ENCODE peak calls at places on chromosomes 5 and 9, in eight cellular contexts. One of them, this sample, is unnamed. For H3K4me1, the result is how much of the 10 kb centered on the place peaks cover.

GRCh38 chr5:100505984-100506670 is 29.0 kb upstream of the FAM174A start:
- DNase-seq in lower lobe of right lung: no peak
- DNase-seq in transverse colon: no peak
- DNase-seq in colonic mucosa: no peak
- DNase-seq in left lung: no peak
- DNase-seq in CD4-positive, CD25-positive, alpha-beta regulatory T cell: no peak
- DNase-seq in heart right ventricle: no peak
- DNase-seq in BE2C: no peak
- DNase-seq in this sample: peak

GRCh38 chr5:123496892-123497291 is 15.1 kb upstream of the CSNK1G3 start:
- DNase-seq in lower lobe of right lung: no peak
- DNase-seq in transverse colon: no peak
- DNase-seq in colonic mucosa: no peak
- DNase-seq in left lung: no peak
- DNase-seq in CD4-positive, CD25-positive, alpha-beta regulatory T cell: no peak
- DNase-seq in heart right ventricle: no peak
- DNase-seq in BE2C: peak
- DNase-seq in this sample: no peak

GRCh38 chr5:102223542-102224444 is 72.3 kb downstream of the SLCO4C1 start:
- DNase-seq in lower lobe of right lung: no peak
- DNase-seq in transverse colon: no peak
- DNase-seq in colonic mucosa: no peak
- DNase-seq in left lung: no peak
- DNase-seq in CD4-positive, CD25-positive, alpha-beta regulatory T cell: no peak
- DNase-seq in heart right ventricle: no peak
- DNase-seq in BE2C: no peak
- DNase-seq in this sample: peak

GRCh38 chr5:33736510-33736909 is 155.3 kb downstream of the ADAMTS12 start:
- DNase-seq in lower lobe of right lung: no peak
- DNase-seq in transverse colon: no peak
- DNase-seq in colonic mucosa: no peak
- DNase-seq in left lung: no peak
- DNase-seq in CD4-positive, CD25-positive, alpha-beta regulatory T cell: no peak
- DNase-seq in heart right ventricle: no peak
- DNase-seq in BE2C: no peak
- DNase-seq in this sample: no peak

GRCh38 chr9:95816716-95817115 is 58.8 kb upstream of the ERCC6L2 start:
- DNase-seq in lower lobe of right lung: no peak
- DNase-seq in transverse colon: no peak
- DNase-seq in colonic mucosa: no peak
- DNase-seq in left lung: no peak
- DNase-seq in CD4-positive, CD25-positive, alpha-beta regulatory T cell: no peak
- DNase-seq in heart right ventricle: no peak
- DNase-seq in BE2C: no peak
- DNase-seq in this sample: no peak

GRCh38 chr5:35884789-35885172 is 28.1 kb downstream of the IL7R start:
- DNase-seq in lower lobe of right lung: no peak
- DNase-seq in transverse colon: no peak
- DNase-seq in colonic mucosa: no peak
- DNase-seq in left lung: no peak
- DNase-seq in CD4-positive, CD25-positive, alpha-beta regulatory T cell: no peak
- DNase-seq in heart right ventricle: no peak
- DNase-seq in BE2C: no peak
- DNase-seq in this sample: no peak

GRCh38 chr5:122180863-122181519 is 51.6 kb downstream of the ZNF474 start:
- DNase-seq in lower lobe of right lung: no peak
- DNase-seq in transverse colon: no peak
- DNase-seq in colonic mucosa: no peak
- DNase-seq in left lung: no peak
- DNase-seq in CD4-positive, CD25-positive, alpha-beta regulatory T cell: no peak
- DNase-seq in heart right ventricle: no peak
- DNase-seq in BE2C: no peak
- DNase-seq in this sample: peak

GRCh38 chr5:74555991-74556390 is 84.5 kb downstream of the ENC1 start:
- DNase-seq in lower lobe of right lung: no peak
- DNase-seq in transverse colon: no peak
- DNase-seq in colonic mucosa: no peak
- DNase-seq in left lung: no peak
- DNase-seq in CD4-positive, CD25-positive, alpha-beta regulatory T cell: no peak
- DNase-seq in heart right ventricle: no peak
- DNase-seq in BE2C: peak
- DNase-seq in this sample: no peak

GRCh38 chr5:38670066-38670465 is 113.6 kb upstream of the LIFR start:
- DNase-seq in lower lobe of right lung: no peak
- DNase-seq in transverse colon: no peak
- DNase-seq in colonic mucosa: no peak
- DNase-seq in left lung: no peak
- DNase-seq in CD4-positive, CD25-positive, alpha-beta regulatory T cell: no peak
- DNase-seq in heart right ventricle: no peak
- DNase-seq in BE2C: no peak
- DNase-seq in this sample: no peak

GRCh38 chr5:141513627-141514329 is 24.9 kb downstream of the PCDHGC5 start:
- DNase-seq in lower lobe of right lung: peak
- DNase-seq in transverse colon: peak
- DNase-seq in colonic mucosa: peak
- DNase-seq in left lung: peak
- DNase-seq in CD4-positive, CD25-positive, alpha-beta regulatory T cell: no peak
- DNase-seq in heart right ventricle: peak
- DNase-seq in BE2C: peak
- DNase-seq in this sample: no peak

GRCh38 chr5:141511771-141512325 is 23.0 kb downstream of the PCDHGC5 start:
- DNase-seq in lower lobe of right lung: no peak
- DNase-seq in transverse colon: no peak
- DNase-seq in colonic mucosa: no peak
- DNase-seq in left lung: no peak
- DNase-seq in CD4-positive, CD25-positive, alpha-beta regulatory T cell: no peak
- DNase-seq in heart right ventricle: no peak
- DNase-seq in BE2C: no peak
- DNase-seq in this sample: no peak

GRCh38 chr5:141512390-141513020 is 23.6 kb downstream of the PCDHGC5 start:
- DNase-seq in lower lobe of right lung: peak
- DNase-seq in transverse colon: peak
- DNase-seq in colonic mucosa: peak
- DNase-seq in left lung: peak
- DNase-seq in CD4-positive, CD25-positive, alpha-beta regulatory T cell: peak
- DNase-seq in heart right ventricle: peak
- DNase-seq in BE2C: peak
- DNase-seq in this sample: no peak

GRCh38 chr5:141514330-141515111 is 25.6 kb downstream of the PCDHGC5 start:
- DNase-seq in lower lobe of right lung: no peak
- DNase-seq in transverse colon: no peak
- DNase-seq in colonic mucosa: no peak
- DNase-seq in left lung: no peak
- DNase-seq in CD4-positive, CD25-positive, alpha-beta regulatory T cell: no peak
- DNase-seq in heart right ventricle: no peak
- DNase-seq in BE2C: peak
- DNase-seq in this sample: no peak

DNA sequence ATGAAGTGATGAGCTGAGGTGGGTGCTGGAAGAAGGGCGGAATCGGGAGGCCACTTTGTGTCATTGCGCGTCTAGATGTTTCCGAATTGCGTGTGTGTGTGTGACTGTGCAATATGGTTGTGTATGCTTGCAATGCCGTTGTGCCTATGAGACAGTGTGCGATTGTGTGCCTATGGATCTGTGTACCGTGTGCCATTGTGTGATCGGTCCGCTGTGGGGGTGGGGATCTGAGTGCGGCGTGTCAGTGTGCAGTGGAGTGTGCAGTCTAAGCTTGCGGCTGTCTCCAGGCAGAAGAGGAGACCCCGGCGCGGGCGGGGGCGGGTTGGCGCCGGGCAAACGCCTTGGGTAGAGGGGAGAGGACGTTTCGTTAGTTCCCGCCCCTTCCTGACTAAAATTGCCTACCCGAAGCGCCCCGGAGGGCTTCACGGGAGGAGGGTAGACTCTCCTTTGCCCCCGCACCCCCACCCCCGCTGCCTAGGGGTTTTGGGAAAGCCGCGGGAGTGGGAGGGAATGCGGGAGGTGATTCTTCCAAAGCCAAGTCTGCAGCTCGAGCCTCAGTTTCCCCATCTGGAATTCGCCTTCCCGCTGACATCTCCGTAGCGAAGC is 24.2 kb downstream of the PCDHGC5 start:
- DNase-seq in lower lobe of right lung: no peak
- DNase-seq in transverse colon: no peak
- DNase-seq in colonic mucosa: peak
- DNase-seq in left lung: no peak
- DNase-seq in CD4-positive, CD25-positive, alpha-beta regulatory T cell: no peak
- DNase-seq in heart right ventricle: no peak
- DNase-seq in BE2C: peak
- DNase-seq in this sample: no peak
- H3K4me3 ChIP-seq in lower lobe of right lung: peak
- H3K4me3 ChIP-seq in transverse colon: peak
- H3K4me3 ChIP-seq in colonic mucosa: peak
- H3K4me3 ChIP-seq in left lung: peak
- H3K4me3 ChIP-seq in CD4-positive, CD25-positive, alpha-beta regulatory T cell: peak
- H3K4me3 ChIP-seq in heart right ventricle: peak
- H3K4me3 ChIP-seq in BE2C: peak
- H3K4me3 ChIP-seq in this sample: peak

DNA sequence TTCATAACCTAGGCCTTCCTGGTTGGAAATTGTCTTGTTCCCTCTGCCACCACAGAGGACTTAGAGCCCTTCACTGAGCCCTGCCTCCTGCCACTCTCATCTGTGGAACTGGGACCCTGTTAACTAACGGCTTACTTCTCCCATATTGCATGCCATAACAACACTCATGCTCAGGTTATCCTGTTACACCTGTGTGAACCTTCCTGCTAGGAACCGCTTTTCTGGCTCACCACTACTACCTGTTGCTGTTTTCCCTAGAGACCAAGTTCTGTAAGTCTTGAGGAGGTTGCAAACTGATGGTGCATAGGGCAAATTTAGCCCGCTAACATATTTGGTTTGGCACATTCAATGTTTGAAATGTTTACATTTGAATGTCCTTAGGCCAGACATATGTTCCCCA is 33.0 kb upstream of the DTWD2 start:
- DNase-seq in lower lobe of right lung: no peak
- DNase-seq in transverse colon: no peak
- DNase-seq in colonic mucosa: no peak
- DNase-seq in left lung: no peak
- DNase-seq in CD4-positive, CD25-positive, alpha-beta regulatory T cell: no peak
- DNase-seq in heart right ventricle: no peak
- DNase-seq in BE2C: no peak
- DNase-seq in this sample: no peak
- H3K4me1 ChIP-seq in lower lobe of right lung: under half
- H3K4me1 ChIP-seq in transverse colon: under half
- H3K4me1 ChIP-seq in colonic mucosa: under half
- H3K4me1 ChIP-seq in left lung: under half
- H3K4me1 ChIP-seq in CD4-positive, CD25-positive, alpha-beta regulatory T cell: under half
- H3K4me1 ChIP-seq in heart right ventricle: under half
- H3K4me1 ChIP-seq in BE2C: under half
- H3K4me1 ChIP-seq in this sample: under half

GRCh38 chr5:6703791-6704190 is 9.4 kb upstream of the TENT4A start:
- DNase-seq in lower lobe of right lung: no peak
- DNase-seq in transverse colon: no peak
- DNase-seq in colonic mucosa: no peak
- DNase-seq in left lung: no peak
- DNase-seq in CD4-positive, CD25-positive, alpha-beta regulatory T cell: no peak
- DNase-seq in heart right ventricle: no peak
- DNase-seq in BE2C: no peak
- DNase-seq in this sample: no peak

GRCh38 chr5:6702633-6703032 is 10.6 kb upstream of the TENT4A start:
- DNase-seq in lower lobe of right lung: no peak
- DNase-seq in transverse colon: no peak
- DNase-seq in colonic mucosa: no peak
- DNase-seq in left lung: no peak
- DNase-seq in CD4-positive, CD25-positive, alpha-beta regulatory T cell: no peak
- DNase-seq in heart right ventricle: no peak
- DNase-seq in BE2C: no peak
- DNase-seq in this sample: no peak

GRCh38 chr5:6705088-6705487 is 8.1 kb upstream of the TENT4A start:
- DNase-seq in lower lobe of right lung: no peak
- DNase-seq in transverse colon: no peak
- DNase-seq in colonic mucosa: no peak
- DNase-seq in left lung: no peak
- DNase-seq in CD4-positive, CD25-positive, alpha-beta regulatory T cell: no peak
- DNase-seq in heart right ventricle: no peak
- DNase-seq in BE2C: no peak
- DNase-seq in this sample: no peak

GRCh38 chr5:6705959-6706358 is 7.3 kb upstream of the TENT4A start:
- DNase-seq in lower lobe of right lung: no peak
- DNase-seq in transverse colon: no peak
- DNase-seq in colonic mucosa: no peak
- DNase-seq in left lung: no peak
- DNase-seq in CD4-positive, CD25-positive, alpha-beta regulatory T cell: no peak
- DNase-seq in heart right ventricle: no peak
- DNase-seq in BE2C: no peak
- DNase-seq in this sample: no peak

GRCh38 chr5:6704361-6704851 is 8.8 kb upstream of the TENT4A start:
- DNase-seq in lower lobe of right lung: peak
- DNase-seq in transverse colon: peak
- DNase-seq in colonic mucosa: peak
- DNase-seq in left lung: peak
- DNase-seq in CD4-positive, CD25-positive, alpha-beta regulatory T cell: no peak
- DNase-seq in heart right ventricle: peak
- DNase-seq in BE2C: no peak
- DNase-seq in this sample: peak
- H3K4me3 ChIP-seq in lower lobe of right lung: no peak
- H3K4me3 ChIP-seq in transverse colon: no peak
- H3K4me3 ChIP-seq in colonic mucosa: no peak
- H3K4me3 ChIP-seq in left lung: no peak
- H3K4me3 ChIP-seq in CD4-positive, CD25-positive, alpha-beta regulatory T cell: no peak
- H3K4me3 ChIP-seq in heart right ventricle: no peak
- H3K4me3 ChIP-seq in BE2C: no peak
- H3K4me3 ChIP-seq in this sample: no peak

GRCh38 chr9:116285320-116285719 is 131.7 kb downstream of the PAPPA start:
- DNase-seq in lower lobe of right lung: no peak
- DNase-seq in transverse colon: no peak
- DNase-seq in colonic mucosa: no peak
- DNase-seq in left lung: no peak
- DNase-seq in CD4-positive, CD25-positive, alpha-beta regulatory T cell: no peak
- DNase-seq in heart right ventricle: no peak
- DNase-seq in BE2C: no peak
- DNase-seq in this sample: no peak

GRCh38 chr9:116279230-116279629 is 125.6 kb downstream of the PAPPA start:
- DNase-seq in lower lobe of right lung: no peak
- DNase-seq in transverse colon: no peak
- DNase-seq in colonic mucosa: no peak
- DNase-seq in left lung: no peak
- DNase-seq in CD4-positive, CD25-positive, alpha-beta regulatory T cell: no peak
- DNase-seq in heart right ventricle: no peak
- DNase-seq in BE2C: no peak
- DNase-seq in this sample: no peak

GRCh38 chr9:116280529-116280928 is 126.9 kb downstream of the PAPPA start:
- DNase-seq in lower lobe of right lung: no peak
- DNase-seq in transverse colon: no peak
- DNase-seq in colonic mucosa: no peak
- DNase-seq in left lung: no peak
- DNase-seq in CD4-positive, CD25-positive, alpha-beta regulatory T cell: no peak
- DNase-seq in heart right ventricle: no peak
- DNase-seq in BE2C: no peak
- DNase-seq in this sample: no peak

GRCh38 chr9:116284518-116284917 is 130.9 kb downstream of the PAPPA start:
- DNase-seq in lower lobe of right lung: no peak
- DNase-seq in transverse colon: no peak
- DNase-seq in colonic mucosa: no peak
- DNase-seq in left lung: no peak
- DNase-seq in CD4-positive, CD25-positive, alpha-beta regulatory T cell: no peak
- DNase-seq in heart right ventricle: no peak
- DNase-seq in BE2C: no peak
- DNase-seq in this sample: no peak

GRCh38 chr9:116282598-116282997 is 129.0 kb downstream of the PAPPA start:
- DNase-seq in lower lobe of right lung: no peak
- DNase-seq in transverse colon: no peak
- DNase-seq in colonic mucosa: no peak
- DNase-seq in left lung: no peak
- DNase-seq in CD4-positive, CD25-positive, alpha-beta regulatory T cell: no peak
- DNase-seq in heart right ventricle: no peak
- DNase-seq in BE2C: no peak
- DNase-seq in this sample: no peak
- H3K4me1 ChIP-seq in lower lobe of right lung: under half
- H3K4me1 ChIP-seq in transverse colon: under half
- H3K4me1 ChIP-seq in colonic mucosa: under half
- H3K4me1 ChIP-seq in left lung: under half
- H3K4me1 ChIP-seq in CD4-positive, CD25-positive, alpha-beta regulatory T cell: under half
- H3K4me1 ChIP-seq in heart right ventricle: under half
- H3K4me1 ChIP-seq in BE2C: under half
- H3K4me1 ChIP-seq in this sample: under half

This sample was measured in Panc1.